ENCODE peak calls at places on chromosome 21, in ten cellular contexts. X is testis, E is progenitor cell of endocrine pancreas, N is fibroblast of villous mesenchyme, H is heart left ventricle, P is left ventricle myocardium inferior, I is WTC11, S is HFFc6, M is astrocyte of the spinal cord, L is AG09309. Z is an unnamed sample.

GRCh38 chr21:15848632-15849031 is 118.8 kb downstream of the USP25 start:
- DNase-seq in I (no peak), H (no peak), X (no peak), N (peak; percentile 42), E (no peak), M (peak; percentile 56), S (peak; percentile 73), L (no peak), P (no peak), Z (no peak)

GRCh38 chr21:37460196-37460595 is 93.6 kb downstream of the DYRK1A start:
- DNase-seq in I (peak; percentile 43), S (no peak), E (no peak), X (no peak), P (no peak), L (no peak), M (no peak), N (no peak), H (no peak), Z (peak; percentile 56)

GRCh38 chr21:37762606-37763005 is 153.7 kb downstream of the KCNJ6 start:
- DNase-seq in P (no peak), S (no peak), I (no peak), X (no peak), H (no peak), E (no peak), L (no peak), N (no peak), M (no peak), Z (peak; percentile 48)

GRCh38 chr21:34086887-34087306 is 13.5 kb downstream of the MRPS6 start:
- DNase-seq in S (no peak), M (no peak), L (no peak), N (no peak), E (no peak), H (no peak), I (no peak), P (no peak), X (no peak), Z (no peak)

GRCh38 chr21:27885296-27885711 is 918.4 kb upstream of the ADAMTS5 start:
- DNase-seq in E (no peak), N (no peak), L (no peak), M (no peak), X (no peak), P (no peak), H (peak; percentile 21), S (no peak), I (no peak), Z (no peak)

GRCh38 chr21:41658321-41658720 is 108.5 kb downstream of the RIPK4 start:
- DNase-seq in S (no peak), M (no peak), E (no peak), X (no peak), N (no peak), I (no peak), L (no peak), P (no peak), H (no peak), Z (no peak)

GRCh38 chr21:45747802-45748445 is 104.4 kb downstream of the PCBP3 start:
- DNase-seq in E (no peak), L (peak; percentile 16), H (no peak), P (no peak), S (peak; percentile 9), N (no peak), X (no peak), I (no peak), M (peak; percentile 40), Z (no peak)

GRCh38 chr21:28742527-28742926 is 250.2 kb downstream of the LTN1 start:
- DNase-seq in S (peak; percentile 35), N (peak; percentile 29), E (no peak), P (no peak), I (no peak), H (no peak), X (no peak), M (peak; percentile 65), L (no peak), Z (no peak)

GRCh38 chr21:42970946-42971653 is 3.3 kb upstream of the PKNOX1 start:
- DNase-seq in X (no peak), E (no peak), L (no peak), I (no peak), N (no peak), M (no peak), H (no peak), S (no peak), P (no peak), Z (no peak)

GRCh38 chr21:33314096-33314495 is 10.7 kb upstream of the IFNAR1 start:
- DNase-seq in L (peak; percentile 52), H (no peak), P (no peak), I (no peak), E (no peak), N (peak; percentile 27), S (no peak), M (peak; percentile 71), X (no peak), Z (no peak)

GRCh38 chr21:42365770-42366169 is 565 bp downstream of the TFF1 start:
- DNase-seq in I (no peak), E (no peak), N (no peak), L (no peak), S (no peak), H (no peak), X (no peak), M (no peak), P (no peak), Z (no peak)

GRCh38 chr21:28754127-28754611 is 238.5 kb downstream of the LTN1 start:
- DNase-seq in X (no peak), M (peak; percentile 67), I (no peak), H (peak; percentile 84), E (no peak), L (peak; percentile 97), N (peak; percentile 94), S (peak; percentile 90), P (peak; percentile 46), Z (no peak)

GRCh38 chr21:39022901-39023693 is 160.2 kb downstream of the PSMG1 start:
- DNase-seq in L (no peak), M (no peak), H (peak; percentile 89), E (no peak), P (peak; percentile 87), I (no peak), N (peak; percentile 77), X (peak; percentile 74), S (no peak), Z (peak; percentile 44)
- TF ChIP-seq CTCF in L (no peak), M (peak; percentile 37), H (peak; percentile 36), E (peak; percentile 44), P (peak; percentile 54), I (no peak), N (peak; percentile 40), X (no peak), S (peak; percentile 14), Z (no peak)

DNA sequence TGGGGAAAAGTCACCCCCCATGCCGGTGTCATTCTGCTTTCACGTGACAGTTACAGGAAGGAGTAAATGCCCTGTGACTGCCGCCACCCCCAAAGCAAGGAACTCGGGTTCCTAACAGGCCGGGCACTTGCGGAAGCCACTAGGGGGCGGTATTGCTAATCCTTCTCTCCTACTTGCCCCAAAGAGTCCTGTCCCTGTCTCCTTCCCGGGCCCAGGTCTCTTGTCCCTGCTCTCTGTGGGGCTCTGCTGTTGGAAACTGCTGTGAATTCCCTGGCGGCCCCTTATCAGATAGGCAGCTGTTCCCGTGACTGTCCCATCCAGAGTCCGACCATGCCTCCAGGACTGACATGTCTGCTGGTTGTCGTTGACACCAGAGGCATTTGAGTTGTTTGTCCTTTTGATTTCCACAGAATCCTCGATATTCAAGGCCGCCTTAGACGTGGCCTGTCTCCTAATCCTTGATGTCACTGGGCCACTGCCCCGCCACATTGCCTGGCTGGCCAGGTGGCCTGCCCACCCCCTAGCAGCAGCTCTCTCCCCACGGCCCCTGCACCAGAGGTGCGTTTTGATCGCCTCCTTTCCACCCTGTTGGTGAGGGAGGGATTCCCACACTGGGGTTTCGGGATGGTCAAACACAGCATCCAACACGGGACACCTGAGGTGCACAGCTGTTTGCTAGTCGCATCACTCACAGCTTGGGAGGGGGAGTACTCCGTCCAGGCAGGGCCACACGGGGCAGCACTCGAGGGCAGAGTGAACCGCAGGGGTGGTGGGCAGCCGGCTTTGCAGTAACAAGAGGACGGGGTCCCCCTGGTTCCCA is 37.3 kb downstream of the CHAF1B start:
- DNase-seq in N (peak; percentile 74), M (peak; percentile 41), P (peak; percentile 37), X (peak; percentile 58), S (peak; percentile 35), E (peak; percentile 28), L (no peak), H (peak; percentile 48), I (peak; percentile 84), Z (peak; percentile 67)
- TF ChIP-seq CTCF in N (peak; percentile 80), M (peak; percentile 87), P (peak; percentile 70), X (peak; percentile 41), S (peak; percentile 94), E (peak; percentile 68), L (peak; percentile 89), H (peak; percentile 62), I (peak; percentile 89), Z (peak; percentile 84)

GRCh38 chr21:44395260-44395659 is 41.8 kb downstream of the TRPM2 start:
- DNase-seq in P (no peak), N (no peak), I (no peak), X (peak; percentile 7), L (no peak), H (no peak), M (no peak), S (no peak), E (no peak), Z (no peak)
- TF ChIP-seq CTCF in P (no peak), N (no peak), I (no peak), X (no peak), L (no peak), H (no peak), M (no peak), S (no peak), E (no peak), Z (no peak)

DNA sequence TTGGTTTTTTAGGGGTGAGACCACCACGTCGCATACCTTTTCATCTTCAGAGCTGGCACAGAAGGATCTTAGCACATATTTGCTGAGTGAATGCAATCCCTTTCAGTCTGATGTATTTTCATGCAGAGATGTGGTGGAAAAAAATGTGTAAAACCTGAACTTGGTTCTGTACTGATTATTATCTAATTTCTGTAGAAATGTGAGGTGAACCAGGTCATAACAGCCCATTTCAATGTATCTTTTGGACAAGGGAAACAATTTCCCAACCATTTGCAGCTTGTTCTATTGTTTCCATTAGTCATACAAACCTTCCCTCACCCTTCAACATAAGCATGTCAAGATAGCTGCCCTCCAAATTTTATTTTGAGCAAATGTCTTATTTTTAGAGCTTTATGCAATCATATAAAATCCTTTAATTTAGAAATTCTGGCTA is 46.8 kb upstream of the RUNX1 start:
- DNase-seq in M (no peak), H (no peak), P (no peak), E (no peak), S (no peak), N (peak; percentile 8), X (no peak), I (no peak), L (peak; percentile 79), Z (no peak)
- TF ChIP-seq CTCF in M (no peak), H (no peak), P (no peak), E (no peak), S (no peak), N (no peak), X (no peak), I (no peak), L (no peak), Z (no peak)